ENCODE peak calls at places on chromosomes 6 and 20, in ten cellular contexts. A is heart right ventricle, M is mucosa of descending colon, R is uterus, H is suprapubic skin, Q is cardiac muscle cell, S is HepG2, X is mesenchymal stem cell, E is pancreas, P is ovary. Z is an unnamed sample.

GRCh38 chr20:50427740-50428462 is 82.3 kb upstream of the PTPN1 start:
- DNase-seq in P (no peak), E (no peak), M (no peak), H (no peak), Q (peak; percentile 53), S (no peak), A (peak; percentile 45), R (peak; percentile 52), X (peak; percentile 35), Z (no peak)

GRCh38 chr6:11386323-11386722 is 151.2 kb upstream of the TMEM170B start:
- DNase-seq in A (no peak), P (no peak), X (no peak), R (no peak), Q (no peak), E (no peak), S (no peak), M (no peak), H (no peak), Z (no peak)

GRCh38 chr6:145155873-145156782 is 579.2 kb downstream of the EPM2A start:
- DNase-seq in X (no peak), A (no peak), E (no peak), M (no peak), R (no peak), Q (no peak), S (no peak), H (no peak), P (no peak), Z (no peak)

GRCh38 chr6:28537065-28537464 is 11.4 kb downstream of the GPX5 start:
- DNase-seq in M (no peak), S (no peak), H (no peak), A (no peak), P (no peak), Q (peak; percentile 42), E (no peak), R (no peak), X (no peak), Z (no peak)

GRCh38 chr20:37661536-37661935 is 32.3 kb upstream of the CTNNBL1 start:
- DNase-seq in S (no peak), M (no peak), X (no peak), E (no peak), Q (no peak), H (no peak), A (no peak), R (no peak), P (no peak), Z (no peak)

GRCh38 chr6:151539506-151540268 is 45.9 kb downstream of the CCDC170 start:
- DNase-seq in E (no peak), P (no peak), M (no peak), Q (no peak), X (no peak), S (no peak), A (no peak), H (no peak), R (no peak), Z (no peak)

GRCh38 chr6:132499757-132500156 is 13.2 kb downstream of the STX7 start:
- DNase-seq in X (no peak), H (no peak), A (no peak), R (no peak), Q (no peak), S (no peak), M (no peak), P (no peak), E (no peak), Z (no peak)

GRCh38 chr6:150169609-150170008 is 26.8 kb downstream of the PPP1R14C start:
- DNase-seq in Q (peak; percentile 34), X (peak; percentile 32), A (no peak), H (no peak), P (no peak), E (no peak), S (no peak), M (no peak), R (no peak), Z (no peak)

GRCh38 chr6:15429146-15430110 is 183.6 kb downstream of the JARID2 start:
- DNase-seq in Q (peak; percentile 85), E (no peak), H (no peak), S (peak; percentile 63), A (no peak), M (no peak), X (peak; percentile 81), R (no peak), P (no peak), Z (no peak)

GRCh38 chr6:15430181-15430580 is 184.3 kb downstream of the JARID2 start:
- DNase-seq in Q (peak; percentile 57), H (no peak), X (peak; percentile 66), S (no peak), P (no peak), M (no peak), E (no peak), R (no peak), A (no peak), Z (no peak)

GRCh38 chr6:15431762-15432495 is 186.1 kb downstream of the JARID2 start:
- DNase-seq in X (peak; percentile 82), H (no peak), Q (peak; percentile 58), R (no peak), A (no peak), P (no peak), S (peak; percentile 97), M (no peak), E (no peak), Z (peak; percentile 75)

GRCh38 chr6:15433517-15433874 is 187.6 kb downstream of the JARID2 start:
- DNase-seq in A (no peak), P (no peak), H (no peak), E (no peak), X (no peak), Q (no peak), S (no peak), R (no peak), M (no peak), Z (no peak)

GRCh38 chr6:15430947-15431405 is 185.1 kb downstream of the JARID2 start:
- DNase-seq in S (peak; percentile 83), E (no peak), X (peak; percentile 52), Q (peak; percentile 72), R (no peak), H (no peak), P (no peak), A (no peak), M (no peak), Z (no peak)
- H3K4me1 ChIP-seq in S (peaks cover 68% of the 10 kb centered on the region), E (no peaks in the 10 kb centered on the region), X (peaks cover 5% of the 10 kb centered on the region), Q (peaks cover 70% of the 10 kb centered on the region), R (peaks cover 7% of the 10 kb centered on the region), H (peaks cover 64% of the 10 kb centered on the region), P (peaks cover 16% of the 10 kb centered on the region), A (peaks cover 93% of the 10 kb centered on the region), M (peaks cover 19% of the 10 kb centered on the region), Z (peaks cover 62% of the 10 kb centered on the region)

GRCh38 chr6:166598441-166599138 is 12.1 kb upstream of the RAMACL start:
- DNase-seq in R (peak; percentile 74), S (no peak), Q (peak; percentile 96), X (peak; percentile 96), A (no peak), M (peak; percentile 11), H (no peak), P (no peak), E (no peak), Z (no peak)

GRCh38 chr6:166597711-166598440 is 11.4 kb upstream of the RAMACL start:
- DNase-seq in X (no peak), A (no peak), P (no peak), R (no peak), Q (no peak), S (no peak), E (no peak), H (no peak), M (no peak), Z (no peak)

GRCh38 chr6:166600932-166601331 is 14.5 kb upstream of the RAMACL start:
- DNase-seq in E (no peak), Q (no peak), R (peak; percentile 1), H (no peak), M (no peak), X (no peak), A (no peak), P (no peak), S (no peak), Z (no peak)

GRCh38 chr6:166596741-166597507 is 10.4 kb upstream of the RAMACL start:
- DNase-seq in P (no peak), H (no peak), R (no peak), X (peak; percentile 20), M (peak; percentile 6), Q (no peak), S (no peak), E (no peak), A (no peak), Z (no peak)

GRCh38 chr6:166599158-166599557 is 12.7 kb upstream of the RAMACL start:
- DNase-seq in M (peak; percentile 7), E (no peak), P (no peak), H (no peak), S (no peak), Q (no peak), A (no peak), X (no peak), R (no peak), Z (no peak)
- H3K4me1 ChIP-seq in M (no peaks in the 10 kb centered on the region), E (no peaks in the 10 kb centered on the region), P (no peaks in the 10 kb centered on the region), H (peaks cover 24% of the 10 kb centered on the region), S (no peaks in the 10 kb centered on the region), Q (no peaks in the 10 kb centered on the region), A (peaks cover 39% of the 10 kb centered on the region), X (peaks cover 12% of the 10 kb centered on the region), R (no peaks in the 10 kb centered on the region), Z (peaks cover 35% of the 10 kb centered on the region)

DNA sequence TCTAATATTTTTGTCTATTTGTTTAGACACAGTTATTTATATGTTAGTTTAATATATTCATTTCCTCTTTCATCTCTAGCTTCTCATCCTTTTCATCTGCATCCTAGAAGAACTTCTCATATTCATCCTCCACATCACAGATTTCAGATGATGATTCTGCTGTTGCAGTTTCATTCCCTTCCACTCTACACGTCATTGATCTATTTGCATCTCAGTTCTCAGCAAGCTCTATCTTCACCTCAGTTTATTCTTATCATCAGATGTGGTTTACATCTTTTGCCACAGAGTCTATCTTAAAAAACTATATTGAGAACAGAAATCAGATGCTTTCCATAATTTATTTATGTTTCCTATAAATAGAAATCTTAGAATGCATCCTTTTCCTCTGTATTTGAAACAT is 13.3 kb downstream of the SLC2A12 start:
- DNase-seq in X (no peak), R (no peak), H (no peak), Q (no peak), M (no peak), E (no peak), P (no peak), A (no peak), S (no peak), Z (no peak)
- H3K4me1 ChIP-seq in X (peaks cover 7% of the 10 kb centered on the region), R (peaks cover 6% of the 10 kb centered on the region), H (peaks cover 3% of the 10 kb centered on the region), Q (no peaks in the 10 kb centered on the region), M (peaks cover 9% of the 10 kb centered on the region), E (no peaks in the 10 kb centered on the region), P (peaks cover 2% of the 10 kb centered on the region), A (peaks cover 20% of the 10 kb centered on the region), S (peaks cover 22% of the 10 kb centered on the region), Z (no peaks in the 10 kb centered on the region)

DNA sequence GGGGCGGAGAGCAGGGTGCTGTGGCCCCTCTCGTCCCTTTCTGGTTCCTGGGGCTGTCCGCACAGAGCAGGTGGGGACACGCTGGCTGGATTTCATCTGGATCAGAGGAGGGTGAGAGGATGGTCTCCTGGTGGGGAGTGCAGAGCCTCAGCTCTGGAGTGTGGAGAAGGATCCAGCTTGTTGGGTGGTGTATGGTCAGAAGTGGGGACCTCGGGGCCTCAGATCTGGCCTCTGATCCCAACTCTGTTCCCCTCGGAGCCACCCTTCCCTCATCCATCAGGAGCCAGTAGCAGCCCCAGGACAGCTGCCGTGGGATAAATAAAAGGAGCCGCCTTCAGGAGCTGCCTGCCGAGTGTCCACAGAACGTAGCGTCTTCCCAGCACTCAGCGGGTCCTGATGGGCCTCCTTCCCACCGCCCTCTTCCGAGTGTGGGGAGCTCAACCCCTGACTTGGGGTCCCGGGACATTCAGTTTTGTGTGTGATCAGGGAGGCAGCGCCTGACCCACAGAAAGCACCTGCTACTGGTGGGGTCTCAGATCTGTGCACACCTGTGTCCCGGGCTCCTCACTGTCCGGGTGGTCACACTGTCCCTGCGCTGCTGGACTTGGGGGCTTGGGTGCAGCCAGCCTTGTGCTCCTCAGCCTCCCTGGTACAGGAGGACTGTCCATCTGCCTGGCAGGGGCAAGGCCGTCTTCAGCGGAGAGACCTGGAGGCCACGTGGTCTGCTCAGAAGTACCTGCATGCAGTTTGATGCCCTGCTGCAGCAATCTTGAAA is 25.4 kb upstream of the BHLHE23 start:
- DNase-seq in A (peak; percentile 7), R (no peak), E (peak; percentile 44), P (no peak), Q (no peak), S (no peak), M (peak; percentile 4), X (no peak), H (no peak), Z (peak; percentile 53)
- H3K4me1 ChIP-seq in A (peaks cover 6% of the 10 kb centered on the region), R (no peaks in the 10 kb centered on the region), E (no peaks in the 10 kb centered on the region), P (no peaks in the 10 kb centered on the region), Q (no peaks in the 10 kb centered on the region), S (no peaks in the 10 kb centered on the region), M (no peaks in the 10 kb centered on the region), X (no peaks in the 10 kb centered on the region), H (peaks cover 6% of the 10 kb centered on the region), Z (no peaks in the 10 kb centered on the region)